ENCODE peak calls at places on chromosomes 3 and 15, in seven cellular contexts. One of them, this sample, is unnamed.

GRCh38 chr3:159158213-159158612 is 356.4 kb downstream of the MFSD1 start:
- DNase-seq in dorsolateral prefrontal cortex: no peak
- DNase-seq in HL-60: no peak
- DNase-seq in cardiac fibroblast: no peak
- DNase-seq in fibroblast of pulmonary artery: peak; percentile 22
- DNase-seq in transverse colon: no peak
- DNase-seq in GM12865: peak; percentile 6
- DNase-seq in this sample: no peak

GRCh38 chr3:52046186-52046913 is 10.0 kb downstream of the DUSP7 start:
- DNase-seq in cardiac fibroblast: peak; percentile 87
- DNase-seq in dorsolateral prefrontal cortex: no peak
- DNase-seq in fibroblast of pulmonary artery: peak; percentile 96
- DNase-seq in GM12865: no peak
- DNase-seq in HL-60: no peak
- DNase-seq in transverse colon: no peak
- DNase-seq in this sample: no peak

GRCh38 chr15:37053070-37053653 is 47.2 kb downstream of the MEIS2 start:
- DNase-seq in HL-60: no peak
- DNase-seq in dorsolateral prefrontal cortex: no peak
- DNase-seq in fibroblast of pulmonary artery: peak; percentile 61
- DNase-seq in transverse colon: no peak
- DNase-seq in cardiac fibroblast: peak; percentile 80
- DNase-seq in GM12865: no peak
- DNase-seq in this sample: no peak

GRCh38 chr3:194141415-194142155 is 5.6 kb downstream of the HES1 start:
- DNase-seq in HL-60: peak; percentile 32
- DNase-seq in GM12865: peak; percentile 76
- DNase-seq in cardiac fibroblast: peak; percentile 96
- DNase-seq in transverse colon: peak; percentile 91
- DNase-seq in fibroblast of pulmonary artery: peak; percentile 94
- DNase-seq in dorsolateral prefrontal cortex: peak; percentile 32
- DNase-seq in this sample: peak; percentile 90

GRCh38 chr3:129257609-129258008 is 8.2 kb downstream of the COPG1 start:
- DNase-seq in transverse colon: no peak
- DNase-seq in fibroblast of pulmonary artery: no peak
- DNase-seq in GM12865: no peak
- DNase-seq in dorsolateral prefrontal cortex: no peak
- DNase-seq in cardiac fibroblast: no peak
- DNase-seq in HL-60: no peak
- DNase-seq in this sample: no peak

GRCh38 chr3:23751485-23751811 is 54.3 kb upstream of the UBE2E1 start:
- DNase-seq in transverse colon: no peak
- DNase-seq in HL-60: no peak
- DNase-seq in GM12865: no peak
- DNase-seq in cardiac fibroblast: peak; percentile 78
- DNase-seq in fibroblast of pulmonary artery: peak; percentile 69
- DNase-seq in dorsolateral prefrontal cortex: no peak
- DNase-seq in this sample: no peak

GRCh38 chr3:4596596-4596995 is 103.4 kb downstream of the ITPR1 start:
- DNase-seq in GM12865: no peak
- DNase-seq in cardiac fibroblast: no peak
- DNase-seq in dorsolateral prefrontal cortex: no peak
- DNase-seq in transverse colon: no peak
- DNase-seq in fibroblast of pulmonary artery: no peak
- DNase-seq in HL-60: no peak
- DNase-seq in this sample: no peak

GRCh38 chr3:67018105-67018788 is 20.1 kb downstream of the KBTBD8 start:
- DNase-seq in cardiac fibroblast: peak; percentile 76
- DNase-seq in transverse colon: peak; percentile 77
- DNase-seq in fibroblast of pulmonary artery: peak; percentile 62
- DNase-seq in HL-60: no peak
- DNase-seq in dorsolateral prefrontal cortex: no peak
- DNase-seq in GM12865: peak; percentile 79
- DNase-seq in this sample: no peak

GRCh38 chr3:53081318-53081717 is 35.4 kb upstream of the SFMBT1 start:
- DNase-seq in dorsolateral prefrontal cortex: no peak
- DNase-seq in GM12865: no peak
- DNase-seq in HL-60: no peak
- DNase-seq in cardiac fibroblast: no peak
- DNase-seq in transverse colon: no peak
- DNase-seq in fibroblast of pulmonary artery: no peak
- DNase-seq in this sample: no peak

GRCh38 chr3:108345492-108346205 is 49.3 kb downstream of the HHLA2 start:
- DNase-seq in cardiac fibroblast: no peak
- DNase-seq in HL-60: peak; percentile 79
- DNase-seq in dorsolateral prefrontal cortex: no peak
- DNase-seq in GM12865: no peak
- DNase-seq in fibroblast of pulmonary artery: no peak
- DNase-seq in transverse colon: no peak
- DNase-seq in this sample: no peak

GRCh38 chr3:71987089-71987735 is 202.3 kb upstream of the PROK2 start:
- DNase-seq in dorsolateral prefrontal cortex: no peak
- DNase-seq in cardiac fibroblast: peak; percentile 40
- DNase-seq in transverse colon: no peak
- DNase-seq in GM12865: no peak
- DNase-seq in fibroblast of pulmonary artery: peak; percentile 38
- DNase-seq in HL-60: no peak
- DNase-seq in this sample: no peak

GRCh38 chr3:17430574-17430973 is 311.9 kb downstream of the TBC1D5 start:
- DNase-seq in HL-60: no peak
- DNase-seq in fibroblast of pulmonary artery: no peak
- DNase-seq in GM12865: no peak
- DNase-seq in transverse colon: no peak
- DNase-seq in cardiac fibroblast: no peak
- DNase-seq in dorsolateral prefrontal cortex: no peak
- DNase-seq in this sample: no peak

GRCh38 chr15:57727031-57727430 is 20.5 kb downstream of the POLR2M start:
- DNase-seq in cardiac fibroblast: peak; percentile 34
- DNase-seq in transverse colon: no peak
- DNase-seq in dorsolateral prefrontal cortex: no peak
- DNase-seq in fibroblast of pulmonary artery: no peak
- DNase-seq in GM12865: no peak
- DNase-seq in HL-60: no peak
- DNase-seq in this sample: no peak

GRCh38 chr3:10565814-10566213 is 60.4 kb upstream of the ATP2B2 start:
- DNase-seq in HL-60: no peak
- DNase-seq in fibroblast of pulmonary artery: no peak
- DNase-seq in dorsolateral prefrontal cortex: no peak
- DNase-seq in transverse colon: no peak
- DNase-seq in cardiac fibroblast: no peak
- DNase-seq in GM12865: no peak
- DNase-seq in this sample: no peak

GRCh38 chr3:126672741-126673140 is 17.8 kb upstream of the TXNRD3 start:
- DNase-seq in cardiac fibroblast: no peak
- DNase-seq in HL-60: no peak
- DNase-seq in fibroblast of pulmonary artery: no peak
- DNase-seq in dorsolateral prefrontal cortex: no peak
- DNase-seq in transverse colon: no peak
- DNase-seq in GM12865: no peak
- DNase-seq in this sample: no peak

DNA sequence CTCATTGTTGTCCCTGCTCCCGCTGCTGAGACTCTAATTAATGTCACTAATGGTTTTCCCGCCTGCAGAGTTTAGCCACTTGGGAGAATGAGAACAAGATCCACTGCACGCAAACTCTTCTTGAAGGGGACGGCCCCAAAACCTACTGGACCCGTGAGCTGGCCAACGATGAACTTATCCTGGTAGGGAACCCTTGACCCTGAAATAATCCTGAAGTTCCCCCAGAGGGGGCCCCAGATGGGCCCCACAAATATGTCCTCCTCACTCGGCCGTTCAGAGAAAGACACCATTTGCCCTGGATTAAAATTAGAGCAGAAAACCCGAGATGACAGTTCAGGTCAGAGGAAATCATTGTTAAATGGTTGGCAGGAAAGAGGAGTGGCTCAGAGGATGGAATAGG is 3.3 kb downstream of the CRABP1 start:
- DNase-seq in cardiac fibroblast: no peak
- DNase-seq in transverse colon: no peak
- DNase-seq in HL-60: no peak
- DNase-seq in fibroblast of pulmonary artery: no peak
- DNase-seq in GM12865: no peak
- DNase-seq in dorsolateral prefrontal cortex: no peak
- DNase-seq in this sample: no peak
- TF ChIP-seq CTCF in cardiac fibroblast: no peak
- TF ChIP-seq CTCF in transverse colon: no peak
- TF ChIP-seq CTCF in HL-60: no peak
- TF ChIP-seq CTCF in fibroblast of pulmonary artery: no peak
- TF ChIP-seq CTCF in GM12865: no peak
- TF ChIP-seq CTCF in dorsolateral prefrontal cortex: no peak
- TF ChIP-seq CTCF in this sample: no peak

GRCh38 chr3:121648219-121648958 is 12.3 kb downstream of the HCLS1 start:
- DNase-seq in GM12865: no peak
- DNase-seq in HL-60: no peak
- DNase-seq in transverse colon: no peak
- DNase-seq in cardiac fibroblast: peak; percentile 73
- DNase-seq in fibroblast of pulmonary artery: peak; percentile 47
- DNase-seq in dorsolateral prefrontal cortex: no peak
- DNase-seq in this sample: no peak
- TF ChIP-seq CTCF in GM12865: no peak
- TF ChIP-seq CTCF in HL-60: no peak
- TF ChIP-seq CTCF in transverse colon: no peak
- TF ChIP-seq CTCF in cardiac fibroblast: no peak
- TF ChIP-seq CTCF in fibroblast of pulmonary artery: no peak
- TF ChIP-seq CTCF in dorsolateral prefrontal cortex: no peak
- TF ChIP-seq CTCF in this sample: no peak

GRCh38 chr15:38699633-38700230 is 135.1 kb upstream of the RASGRP1 start:
- DNase-seq in cardiac fibroblast: peak; percentile 69
- DNase-seq in transverse colon: peak; percentile 76
- DNase-seq in HL-60: peak; percentile 35
- DNase-seq in GM12865: peak; percentile 87
- DNase-seq in dorsolateral prefrontal cortex: peak; percentile 54
- DNase-seq in fibroblast of pulmonary artery: peak; percentile 77
- DNase-seq in this sample: peak; percentile 68
- TF ChIP-seq CTCF in cardiac fibroblast: peak; percentile 93
- TF ChIP-seq CTCF in transverse colon: peak; percentile 76
- TF ChIP-seq CTCF in HL-60: peak; percentile 94
- TF ChIP-seq CTCF in GM12865: peak; percentile 94
- TF ChIP-seq CTCF in dorsolateral prefrontal cortex: peak; percentile 66
- TF ChIP-seq CTCF in fibroblast of pulmonary artery: peak; percentile 99
- TF ChIP-seq CTCF in this sample: peak; percentile 88

GRCh38 chr3:190593075-190593474 is 79.2 kb downstream of the IL1RAP start:
- DNase-seq in transverse colon: no peak
- DNase-seq in cardiac fibroblast: no peak
- DNase-seq in GM12865: no peak
- DNase-seq in dorsolateral prefrontal cortex: no peak
- DNase-seq in HL-60: no peak
- DNase-seq in fibroblast of pulmonary artery: peak; percentile 23
- DNase-seq in this sample: no peak

GRCh38 chr3:190589326-190589725 is 75.4 kb downstream of the IL1RAP start:
- DNase-seq in transverse colon: no peak
- DNase-seq in cardiac fibroblast: no peak
- DNase-seq in HL-60: no peak
- DNase-seq in fibroblast of pulmonary artery: no peak
- DNase-seq in dorsolateral prefrontal cortex: no peak
- DNase-seq in GM12865: no peak
- DNase-seq in this sample: no peak

GRCh38 chr3:190594171-190594570 is 80.3 kb downstream of the IL1RAP start:
- DNase-seq in cardiac fibroblast: no peak
- DNase-seq in dorsolateral prefrontal cortex: no peak
- DNase-seq in GM12865: no peak
- DNase-seq in HL-60: no peak
- DNase-seq in fibroblast of pulmonary artery: no peak
- DNase-seq in transverse colon: no peak
- DNase-seq in this sample: no peak

GRCh38 chr3:190595212-190595795 is 81.4 kb downstream of the IL1RAP start:
- DNase-seq in fibroblast of pulmonary artery: no peak
- DNase-seq in cardiac fibroblast: no peak
- DNase-seq in dorsolateral prefrontal cortex: no peak
- DNase-seq in GM12865: no peak
- DNase-seq in HL-60: no peak
- DNase-seq in transverse colon: no peak
- DNase-seq in this sample: no peak

GRCh38 chr3:190591080-190591479 is 77.2 kb downstream of the IL1RAP start:
- DNase-seq in fibroblast of pulmonary artery: no peak
- DNase-seq in GM12865: no peak
- DNase-seq in cardiac fibroblast: no peak
- DNase-seq in HL-60: no peak
- DNase-seq in transverse colon: no peak
- DNase-seq in dorsolateral prefrontal cortex: no peak
- DNase-seq in this sample: no peak
- TF ChIP-seq CTCF in fibroblast of pulmonary artery: no peak
- TF ChIP-seq CTCF in GM12865: no peak
- TF ChIP-seq CTCF in cardiac fibroblast: no peak
- TF ChIP-seq CTCF in HL-60: no peak
- TF ChIP-seq CTCF in transverse colon: no peak
- TF ChIP-seq CTCF in dorsolateral prefrontal cortex: no peak
- TF ChIP-seq CTCF in this sample: no peak

DNA sequence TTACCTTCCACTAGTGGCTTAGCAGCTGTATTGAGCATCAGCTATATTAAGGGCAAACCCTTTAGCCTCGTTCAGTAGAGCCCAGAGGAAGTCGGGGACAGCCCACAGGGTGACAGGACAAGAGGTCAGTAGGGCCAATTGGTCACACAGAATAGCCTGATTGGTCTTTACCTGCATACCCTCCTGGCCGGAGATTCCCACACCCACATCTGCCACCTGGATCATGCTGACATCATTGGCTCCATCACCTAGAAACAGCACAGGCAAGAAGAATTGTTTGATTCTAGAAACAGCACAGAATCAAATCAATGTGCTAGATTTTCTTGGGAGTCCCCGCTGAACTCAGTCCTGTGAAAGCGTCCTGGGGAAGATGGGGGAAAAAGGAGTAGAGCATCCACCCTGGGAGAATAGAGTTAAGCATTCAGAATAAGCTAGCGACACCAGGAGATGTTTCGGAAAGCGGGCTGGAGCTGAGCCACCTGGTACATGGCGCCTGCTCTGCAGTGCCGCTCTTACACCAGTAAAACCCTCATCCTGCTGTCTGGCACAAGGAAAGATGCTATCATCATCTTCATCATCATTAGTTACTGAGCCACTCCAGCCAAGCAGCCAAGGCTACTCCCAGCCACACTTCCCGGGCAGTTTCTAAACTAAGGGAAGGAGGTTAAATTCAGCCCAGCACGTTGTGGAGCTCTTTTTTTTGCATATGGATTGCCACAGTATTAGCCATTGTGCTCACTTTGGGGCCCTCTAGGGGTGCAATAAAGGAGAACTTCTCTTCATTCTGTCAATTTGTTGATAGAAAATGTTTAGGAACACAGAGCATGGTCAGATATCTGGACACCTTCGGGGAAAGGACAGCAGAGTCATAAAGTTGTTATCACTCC is 171.3 kb downstream of the ATP10A start:
- DNase-seq in dorsolateral prefrontal cortex: no peak
- DNase-seq in fibroblast of pulmonary artery: peak; percentile 26
- DNase-seq in cardiac fibroblast: peak; percentile 42
- DNase-seq in HL-60: no peak
- DNase-seq in GM12865: no peak
- DNase-seq in transverse colon: no peak
- DNase-seq in this sample: no peak
- TF ChIP-seq CTCF in dorsolateral prefrontal cortex: peak; percentile 18
- TF ChIP-seq CTCF in fibroblast of pulmonary artery: peak; percentile 10
- TF ChIP-seq CTCF in cardiac fibroblast: no peak
- TF ChIP-seq CTCF in HL-60: no peak
- TF ChIP-seq CTCF in GM12865: no peak
- TF ChIP-seq CTCF in transverse colon: no peak
- TF ChIP-seq CTCF in this sample: no peak

GRCh38 chr3:120177151-120177550 is 82.9 kb upstream of the GSK3B start:
- DNase-seq in transverse colon: no peak
- DNase-seq in HL-60: no peak
- DNase-seq in cardiac fibroblast: peak; percentile 94
- DNase-seq in GM12865: no peak
- DNase-seq in fibroblast of pulmonary artery: peak; percentile 91
- DNase-seq in dorsolateral prefrontal cortex: no peak
- DNase-seq in this sample: no peak
- TF ChIP-seq CTCF in transverse colon: no peak
- TF ChIP-seq CTCF in HL-60: no peak
- TF ChIP-seq CTCF in cardiac fibroblast: no peak
- TF ChIP-seq CTCF in GM12865: no peak
- TF ChIP-seq CTCF in fibroblast of pulmonary artery: peak; percentile 31
- TF ChIP-seq CTCF in dorsolateral prefrontal cortex: no peak
- TF ChIP-seq CTCF in this sample: no peak